ENCODE peak calls at places on chromosomes 6 and 20, in five cellular contexts. One of them, this sample, is unnamed.

GRCh38 chr6:155001482-155001881 is 6.4 kb downstream of the TIAM2 start:
- DNase-seq in GM23248: no peak
- DNase-seq in trophoblast cell: no peak
- DNase-seq in mesendoderm: no peak
- DNase-seq in neural progenitor cell: no peak
- DNase-seq in this sample: no peak

GRCh38 chr6:33441457-33441856 is 12.9 kb upstream of the ZBTB9 start:
- DNase-seq in GM23248: no peak
- DNase-seq in trophoblast cell: no peak
- DNase-seq in mesendoderm: no peak
- DNase-seq in neural progenitor cell: no peak
- DNase-seq in this sample: no peak

GRCh38 chr20:33551778-33552177 is 61.9 kb downstream of the CBFA2T2 start:
- DNase-seq in GM23248: no peak
- DNase-seq in trophoblast cell: no peak
- DNase-seq in mesendoderm: no peak
- DNase-seq in neural progenitor cell: no peak
- DNase-seq in this sample: no peak

GRCh38 chr20:52230406-52230805 is 38.8 kb upstream of the ZFP64 start:
- DNase-seq in GM23248: peak
- DNase-seq in trophoblast cell: no peak
- DNase-seq in mesendoderm: no peak
- DNase-seq in neural progenitor cell: no peak
- DNase-seq in this sample: no peak

GRCh38 chr20:38660429-38660828 is 58.8 kb downstream of the ARHGAP40 start:
- DNase-seq in GM23248: no peak
- DNase-seq in trophoblast cell: no peak
- DNase-seq in mesendoderm: no peak
- DNase-seq in neural progenitor cell: no peak
- DNase-seq in this sample: no peak

GRCh38 chr20:8578191-8578690 is 446.2 kb downstream of the PLCB1 start:
- DNase-seq in GM23248: no peak
- DNase-seq in trophoblast cell: no peak
- DNase-seq in mesendoderm: no peak
- DNase-seq in neural progenitor cell: no peak
- DNase-seq in this sample: no peak

GRCh38 chr6:4383910-4384637 is 248.7 kb upstream of the ECI2 start:
- DNase-seq in GM23248: no peak
- DNase-seq in trophoblast cell: no peak
- DNase-seq in mesendoderm: no peak
- DNase-seq in neural progenitor cell: peak
- DNase-seq in this sample: peak

GRCh38 chr6:42249279-42249678 is 31.6 kb upstream of the MRPS10 start:
- DNase-seq in GM23248: peak
- DNase-seq in trophoblast cell: no peak
- DNase-seq in mesendoderm: no peak
- DNase-seq in neural progenitor cell: no peak
- DNase-seq in this sample: no peak

GRCh38 chr6:159908535-159908934 is 17.7 kb downstream of the MAS1 start:
- DNase-seq in GM23248: peak
- DNase-seq in trophoblast cell: no peak
- DNase-seq in mesendoderm: no peak
- DNase-seq in neural progenitor cell: no peak
- DNase-seq in this sample: no peak

GRCh38 chr20:19211661-19212523 is 550 bp upstream of the SLC24A3 start:
- DNase-seq in GM23248: peak
- DNase-seq in trophoblast cell: peak
- DNase-seq in mesendoderm: peak
- DNase-seq in neural progenitor cell: peak
- DNase-seq in this sample: peak

GRCh38 chr20:57048027-57048869 is 218.2 kb downstream of the BMP7 start:
- DNase-seq in GM23248: peak
- DNase-seq in trophoblast cell: peak
- DNase-seq in mesendoderm: peak
- DNase-seq in neural progenitor cell: peak
- DNase-seq in this sample: peak

GRCh38 chr6:92126088-92126487 is 1293.3 kb downstream of the EPHA7 start:
- DNase-seq in GM23248: no peak
- DNase-seq in trophoblast cell: no peak
- DNase-seq in mesendoderm: no peak
- DNase-seq in neural progenitor cell: no peak
- DNase-seq in this sample: no peak

GRCh38 chr20:12927489-12927888 is 81.3 kb upstream of the SPTLC3 start:
- DNase-seq in GM23248: peak
- DNase-seq in trophoblast cell: no peak
- DNase-seq in mesendoderm: no peak
- DNase-seq in neural progenitor cell: no peak
- DNase-seq in this sample: no peak

GRCh38 chr6:33607784-33608161 is 13.3 kb upstream of the ITPR3 start:
- DNase-seq in GM23248: no peak
- DNase-seq in trophoblast cell: no peak
- DNase-seq in mesendoderm: peak
- DNase-seq in neural progenitor cell: no peak
- DNase-seq in this sample: peak

GRCh38 chr6:147099974-147100373 is 104.2 kb upstream of the STXBP5 start:
- DNase-seq in GM23248: peak
- DNase-seq in trophoblast cell: peak
- DNase-seq in mesendoderm: no peak
- DNase-seq in neural progenitor cell: no peak
- DNase-seq in this sample: no peak

GRCh38 chr6:140174509-140174908 is 800.1 kb upstream of the CITED2 start:
- DNase-seq in GM23248: peak
- DNase-seq in trophoblast cell: peak
- DNase-seq in mesendoderm: no peak
- DNase-seq in neural progenitor cell: no peak
- DNase-seq in this sample: no peak

GRCh38 chr6:157037165-157037564 is 260.0 kb downstream of the ARID1B start:
- DNase-seq in GM23248: peak
- DNase-seq in trophoblast cell: peak
- DNase-seq in mesendoderm: no peak
- DNase-seq in neural progenitor cell: no peak
- DNase-seq in this sample: no peak

GRCh38 chr20:43492101-43492500 is 15.4 kb upstream of the L3MBTL1 start:
- DNase-seq in GM23248: no peak
- DNase-seq in trophoblast cell: peak
- DNase-seq in mesendoderm: no peak
- DNase-seq in neural progenitor cell: no peak
- DNase-seq in this sample: no peak

GRCh38 chr20:2840967-2841531 is 504 bp downstream of the VPS16 start:
- DNase-seq in GM23248: peak
- DNase-seq in trophoblast cell: peak
- DNase-seq in mesendoderm: peak
- DNase-seq in neural progenitor cell: peak
- DNase-seq in this sample: peak

GRCh38 chr6:47524136-47524840 is 46.7 kb downstream of the CD2AP start:
- DNase-seq in GM23248: peak
- DNase-seq in trophoblast cell: no peak
- DNase-seq in mesendoderm: peak
- DNase-seq in neural progenitor cell: no peak
- DNase-seq in this sample: no peak

GRCh38 chr6:102327697-102328227 is 934.3 kb downstream of the GRIK2 start:
- DNase-seq in GM23248: no peak
- DNase-seq in trophoblast cell: no peak
- DNase-seq in mesendoderm: peak
- DNase-seq in neural progenitor cell: no peak
- DNase-seq in this sample: no peak

GRCh38 chr6:44147256-44147655 is 11.4 kb upstream of the CAPN11 start:
- DNase-seq in GM23248: no peak
- DNase-seq in trophoblast cell: no peak
- DNase-seq in mesendoderm: no peak
- DNase-seq in neural progenitor cell: no peak
- DNase-seq in this sample: no peak

GRCh38 chr20:38128691-38129090 is 36.4 kb downstream of the TGM2 start:
- DNase-seq in GM23248: no peak
- DNase-seq in trophoblast cell: no peak
- DNase-seq in mesendoderm: no peak
- DNase-seq in neural progenitor cell: no peak
- DNase-seq in this sample: no peak

GRCh38 chr6:161498359-161498758 is 224.5 kb upstream of the AGPAT4 start:
- DNase-seq in GM23248: peak
- DNase-seq in trophoblast cell: peak
- DNase-seq in mesendoderm: peak
- DNase-seq in neural progenitor cell: peak
- DNase-seq in this sample: peak

GRCh38 chr20:37259865-37260264 is 1.7 kb downstream of the GHRH start:
- DNase-seq in GM23248: no peak
- DNase-seq in trophoblast cell: no peak
- DNase-seq in mesendoderm: no peak
- DNase-seq in neural progenitor cell: peak
- DNase-seq in this sample: no peak

GRCh38 chr20:64247312-64247627 is 8.3 kb upstream of the PCMTD2 start:
- DNase-seq in GM23248: no peak
- DNase-seq in trophoblast cell: no peak
- DNase-seq in mesendoderm: no peak
- DNase-seq in neural progenitor cell: no peak
- DNase-seq in this sample: peak

DNA sequence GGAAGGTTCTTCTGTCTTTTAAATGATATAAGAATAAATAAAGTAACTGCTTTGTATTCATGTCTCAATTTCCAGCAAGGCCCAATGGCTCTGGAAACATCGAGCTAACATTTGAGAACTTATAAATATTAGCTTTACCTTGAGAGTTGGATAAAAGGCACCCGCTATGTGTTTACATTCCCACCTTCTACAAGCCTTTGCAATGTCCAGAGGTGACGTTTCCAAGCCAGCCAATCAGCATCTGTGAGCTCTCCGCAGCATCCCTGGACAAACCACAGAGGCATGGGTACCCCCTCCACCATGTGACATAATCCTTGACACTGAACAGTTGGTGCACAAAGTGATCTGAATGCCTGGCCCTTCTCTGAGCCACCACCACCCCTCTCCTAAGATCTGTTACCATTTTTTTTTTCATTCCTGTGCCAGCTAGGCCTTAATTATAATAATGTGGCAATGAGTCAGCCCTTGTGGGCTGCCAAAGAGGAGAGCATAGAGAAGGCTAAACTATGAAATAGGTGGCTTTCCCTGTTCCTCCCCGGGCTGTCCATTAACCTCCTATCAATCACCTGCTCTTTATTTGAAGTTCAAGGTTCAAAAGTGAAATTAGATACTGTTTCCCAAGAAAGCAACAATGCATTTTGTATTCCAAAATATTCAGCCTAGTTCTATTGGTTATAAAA is 4.1 kb downstream of the CBLN4 start:
- DNase-seq in GM23248: no peak
- DNase-seq in trophoblast cell: no peak
- DNase-seq in mesendoderm: no peak
- DNase-seq in neural progenitor cell: no peak
- DNase-seq in this sample: no peak
- H3K9ac ChIP-seq in GM23248: no peak
- H3K9ac ChIP-seq in trophoblast cell: no peak
- H3K9ac ChIP-seq in mesendoderm: no peak
- H3K9ac ChIP-seq in neural progenitor cell: no peak
- H3K9ac ChIP-seq in this sample: no peak

DNA sequence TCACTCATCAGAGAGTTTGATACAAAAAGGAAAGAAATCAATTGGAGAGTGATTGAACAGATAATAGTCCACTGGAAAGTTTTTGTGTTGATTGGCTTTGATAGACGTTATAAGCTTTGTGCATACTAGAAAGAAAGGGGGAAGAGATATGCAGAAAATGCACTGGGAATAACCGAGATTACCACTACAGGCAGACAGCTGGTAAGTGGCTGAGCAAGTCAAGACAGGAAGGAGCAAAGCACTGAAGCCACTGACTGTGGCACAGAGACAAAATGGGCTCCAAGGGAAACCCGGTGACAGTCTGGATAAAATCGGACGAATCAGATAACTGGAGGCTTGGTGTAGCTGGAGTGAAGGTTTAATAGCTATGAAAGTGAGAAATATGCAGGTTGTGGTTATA is 209.0 kb downstream of the SIM1 start:
- DNase-seq in GM23248: no peak
- DNase-seq in trophoblast cell: no peak
- DNase-seq in mesendoderm: no peak
- DNase-seq in neural progenitor cell: no peak
- DNase-seq in this sample: no peak
- H3K9ac ChIP-seq in GM23248: no peak
- H3K9ac ChIP-seq in trophoblast cell: no peak
- H3K9ac ChIP-seq in mesendoderm: no peak
- H3K9ac ChIP-seq in neural progenitor cell: no peak
- H3K9ac ChIP-seq in this sample: no peak

DNA sequence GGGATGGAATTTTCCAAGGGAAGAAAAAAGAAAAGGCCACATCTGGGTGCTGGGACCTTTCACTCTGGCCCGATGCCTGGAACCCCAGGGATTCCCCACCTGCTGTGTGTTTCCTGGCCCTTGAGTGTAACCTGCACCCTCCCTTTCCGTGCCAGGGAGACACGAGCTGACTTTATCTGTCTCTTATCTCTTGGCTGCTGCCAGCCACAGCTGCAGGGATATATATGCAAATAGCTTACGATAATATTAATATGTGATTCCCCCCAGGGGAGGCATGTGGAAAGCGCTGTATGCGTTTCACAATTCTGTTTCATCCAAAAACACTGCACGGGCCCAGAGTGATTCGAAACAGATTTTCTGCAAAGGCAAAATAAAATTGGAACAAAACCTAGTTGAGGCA is 1.5 kb downstream of the RIPOR3 start:
- DNase-seq in GM23248: peak
- DNase-seq in trophoblast cell: no peak
- DNase-seq in mesendoderm: no peak
- DNase-seq in neural progenitor cell: no peak
- DNase-seq in this sample: no peak
- H3K9ac ChIP-seq in GM23248: no peak
- H3K9ac ChIP-seq in trophoblast cell: no peak
- H3K9ac ChIP-seq in mesendoderm: no peak
- H3K9ac ChIP-seq in neural progenitor cell: no peak
- H3K9ac ChIP-seq in this sample: no peak

GRCh38 chr6:129575378-129576118 is 134.4 kb downstream of the ARHGAP18 start:
- DNase-seq in GM23248: peak
- DNase-seq in trophoblast cell: peak
- DNase-seq in mesendoderm: peak
- DNase-seq in neural progenitor cell: peak
- DNase-seq in this sample: no peak
- H3K9ac ChIP-seq in GM23248: peak
- H3K9ac ChIP-seq in trophoblast cell: no peak
- H3K9ac ChIP-seq in mesendoderm: no peak
- H3K9ac ChIP-seq in neural progenitor cell: no peak
- H3K9ac ChIP-seq in this sample: no peak

This sample was measured in endodermal cell.